ENCODE peak calls at places on chromosomes 11 and 22, in four cellular contexts. F is transverse colon, D is coronary artery, U is PC-9. P is an unnamed sample.

GRCh38 chr11:12439615-12440014 is 62.2 kb downstream of the PARVA start:
- DNase-seq in F (peak; percentile 35), D (no peak), U (no peak), P (no peak)

GRCh38 chr11:103183981-103184592 is 74.9 kb downstream of the DYNC2H1 start:
- DNase-seq in F (no peak), D (no peak), U (peak; percentile 11), P (no peak)

GRCh38 chr11:83801799-83802198 is 515.6 kb upstream of the CCDC90B start:
- DNase-seq in F (no peak), D (no peak), U (no peak), P (no peak)

GRCh38 chr11:130413383-130414106 is 14.9 kb downstream of the ADAMTS8 start:
- DNase-seq in F (no peak), D (no peak), U (peak; percentile 50), P (no peak)

GRCh38 chr22:49574205-49574604 is 253.5 kb downstream of the BRD1 start:
- DNase-seq in F (peak; percentile 4), D (peak; percentile 47), U (no peak), P (no peak)

GRCh38 chr11:67583319-67584204 is at the start of gene GSTP1:
- DNase-seq in F (peak; percentile 92), D (peak; percentile 94), U (peak; percentile 75), P (peak; percentile 91)

GRCh38 chr11:2990617-2991476 is 1.3 kb downstream of the NAP1L4 start:
- DNase-seq in F (peak; percentile 37), D (peak; percentile 46), U (peak; percentile 43), P (peak; percentile 54)

GRCh38 chr11:130606781-130607511 is 158.5 kb downstream of the ADAMTS15 start:
- DNase-seq in F (no peak), D (peak; percentile 85), U (no peak), P (no peak)

GRCh38 chr22:38923463-38924196 is 33.8 kb upstream of the APOBEC3A start:
- DNase-seq in F (peak; percentile 77), D (peak; percentile 82), U (peak; percentile 89), P (no peak)

GRCh38 chr11:30735946-30736345 is 149.8 kb upstream of the MPPED2 start:
- DNase-seq in F (no peak), D (no peak), U (no peak), P (no peak)
- TF ChIP-seq CTCF in F (no peak), D (no peak), U (no peak), P (no peak)

GRCh38 chr11:111735262-111736116 is 30.7 kb downstream of the PPP2R1B start:
- DNase-seq in F (peak; percentile 63), D (peak; percentile 93), U (peak; percentile 98), P (no peak)
- TF ChIP-seq CTCF in F (no peak), D (no peak), U (no peak), P (no peak)

GRCh38 chr11:72753341-72754148 is 1.3 kb upstream of the ARAP1 start:
- DNase-seq in F (no peak), D (no peak), U (no peak), P (no peak)
- TF ChIP-seq CTCF in F (no peak), D (no peak), U (no peak), P (peak; percentile 11)

DNA sequence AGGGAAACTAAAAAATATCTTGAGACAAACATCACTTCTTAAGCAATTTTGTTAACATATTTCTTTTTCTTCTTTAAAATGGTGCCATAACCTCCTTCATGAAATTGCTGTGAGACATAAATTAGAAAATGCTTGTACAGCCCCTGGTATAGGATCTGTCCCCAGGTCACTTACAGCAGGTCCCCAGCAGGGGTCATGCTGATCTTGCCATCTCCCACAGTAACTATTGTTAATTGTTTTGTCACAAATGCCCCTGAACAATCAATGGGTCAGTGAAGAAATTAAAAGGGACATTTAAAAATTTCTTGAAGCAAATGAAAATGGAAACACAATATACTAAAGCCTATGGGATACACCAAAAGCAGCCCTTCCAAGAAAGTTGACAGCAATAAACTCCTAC is 99.8 kb upstream of the OR4B1 start:
- DNase-seq in F (no peak), D (no peak), U (no peak), P (no peak)
- TF ChIP-seq CTCF in F (peak; percentile 32), D (no peak), U (peak; percentile 65), P (peak; percentile 48)

GRCh38 chr11:4991066-4991465 is 3.6 kb upstream of the OR51L1 start:
- DNase-seq in F (no peak), D (no peak), U (no peak), P (no peak)
- TF ChIP-seq CTCF in F (no peak), D (no peak), U (no peak), P (peak; percentile 26)

GRCh38 chr11:133549796-133550195 is 17.5 kb upstream of the OPCML start:
- DNase-seq in F (no peak), D (no peak), U (no peak), P (no peak)

GRCh38 chr11:133548641-133549040 is 16.3 kb upstream of the OPCML start:
- DNase-seq in F (no peak), D (no peak), U (no peak), P (no peak)

GRCh38 chr11:133552938-133553337 is 20.6 kb upstream of the OPCML start:
- DNase-seq in F (no peak), D (no peak), U (no peak), P (no peak)

DNA sequence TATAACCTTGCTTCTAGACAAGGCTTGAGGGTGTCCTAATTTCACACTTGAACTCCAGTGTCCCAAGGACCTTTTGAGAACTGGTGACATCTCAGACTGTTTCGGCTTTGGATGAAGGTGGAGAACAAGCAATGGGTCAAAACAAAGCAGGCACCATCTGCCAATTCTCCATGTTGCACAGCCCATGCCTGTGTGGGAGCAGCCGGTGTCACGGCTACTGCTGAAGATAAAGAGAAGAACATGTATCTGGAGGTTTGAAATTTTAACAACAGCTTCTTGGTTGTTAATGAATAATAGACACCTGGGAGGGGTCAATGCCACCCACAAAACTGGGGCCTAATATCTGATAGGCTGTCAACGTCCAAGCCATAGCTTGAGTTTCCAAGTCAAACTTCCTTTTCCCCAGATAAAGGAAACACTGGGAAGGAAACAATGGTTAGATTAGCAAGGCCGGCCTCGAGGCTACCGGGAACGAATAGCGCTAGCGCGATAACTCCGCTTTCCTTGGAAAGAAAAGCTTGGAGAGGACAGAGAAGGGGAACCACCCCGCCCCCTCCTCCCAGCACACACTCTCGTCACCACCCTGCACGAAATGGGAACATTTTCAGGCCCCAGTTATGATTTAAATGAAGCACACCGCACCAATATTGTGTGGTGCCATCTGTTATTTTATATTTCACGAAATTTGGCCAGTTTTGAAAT is 21.7 kb upstream of the OPCML start:
- DNase-seq in F (no peak), D (no peak), U (no peak), P (no peak)
- TF ChIP-seq CTCF in F (no peak), D (no peak), U (no peak), P (no peak)

GRCh38 chr22:37817705-37818311 is 5.4 kb upstream of the GALR3 start:
- DNase-seq in F (peak; percentile 90), D (peak; percentile 85), U (peak; percentile 64), P (peak; percentile 95)

GRCh38 chr22:37816543-37817180 is 6.5 kb upstream of the GALR3 start:
- DNase-seq in F (no peak), D (no peak), U (no peak), P (no peak)

GRCh38 chr22:37819100-37819433 is 4.1 kb upstream of the GALR3 start:
- DNase-seq in F (no peak), D (no peak), U (no peak), P (no peak)

GRCh38 chr22:37820350-37820749 is 2.8 kb upstream of the GALR3 start:
- DNase-seq in F (no peak), D (no peak), U (no peak), P (no peak)

GRCh38 chr22:37818397-37819099 is 4.6 kb upstream of the GALR3 start:
- DNase-seq in F (peak; percentile 77), D (no peak), U (no peak), P (peak; percentile 90)
- TF ChIP-seq CTCF in F (peak; percentile 49), D (no peak), U (no peak), P (peak; percentile 67)